ENCODE peak calls at places on chromosome 19, in five cellular contexts. One of them, this sample, is unnamed. For H3K4me1, the result is how much of the 10 kb centered on the place peaks cover.

GRCh38 chr19:4776436-4777205 is 14.9 kb upstream of the FEM1A start:
- DNase-seq in left ventricle myocardium inferior: no peak
- DNase-seq in astrocyte: no peak
- DNase-seq in upper lobe of right lung: no peak
- DNase-seq in transverse colon: no peak
- DNase-seq in this sample: no peak

GRCh38 chr19:32339988-32340874 is 5.2 kb upstream of the ZNF507 start:
- DNase-seq in left ventricle myocardium inferior: peak
- DNase-seq in upper lobe of right lung: peak
- DNase-seq in transverse colon: peak
- DNase-seq in astrocyte: no peak
- DNase-seq in this sample: no peak

GRCh38 chr19:15101479-15102082 is 5.6 kb upstream of the SYDE1 start:
- DNase-seq in left ventricle myocardium inferior: no peak
- DNase-seq in transverse colon: peak
- DNase-seq in astrocyte: no peak
- DNase-seq in upper lobe of right lung: no peak
- DNase-seq in this sample: peak

GRCh38 chr19:41882568-41883462 is at the start of gene ARHGEF1:
- DNase-seq in transverse colon: peak
- DNase-seq in upper lobe of right lung: peak
- DNase-seq in left ventricle myocardium inferior: peak
- DNase-seq in astrocyte: no peak
- DNase-seq in this sample: no peak

GRCh38 chr19:52943134-52943883 is 19.4 kb downstream of the ZNF816 start:
- DNase-seq in astrocyte: no peak
- DNase-seq in transverse colon: no peak
- DNase-seq in upper lobe of right lung: no peak
- DNase-seq in left ventricle myocardium inferior: no peak
- DNase-seq in this sample: no peak

GRCh38 chr19:27966390-27966816 is 1246.5 kb downstream of the UQCRFS1 start:
- DNase-seq in transverse colon: no peak
- DNase-seq in upper lobe of right lung: no peak
- DNase-seq in astrocyte: no peak
- DNase-seq in left ventricle myocardium inferior: no peak
- DNase-seq in this sample: no peak

GRCh38 chr19:18538115-18538514 is 5.3 kb downstream of the FKBP8 start:
- DNase-seq in astrocyte: no peak
- DNase-seq in upper lobe of right lung: no peak
- DNase-seq in left ventricle myocardium inferior: no peak
- DNase-seq in transverse colon: no peak
- DNase-seq in this sample: no peak

GRCh38 chr19:8194528-8195275 is 14.5 kb upstream of the CERS4 start:
- DNase-seq in upper lobe of right lung: no peak
- DNase-seq in left ventricle myocardium inferior: no peak
- DNase-seq in astrocyte: no peak
- DNase-seq in transverse colon: peak
- DNase-seq in this sample: peak

GRCh38 chr19:21699197-21699596 is 68.2 kb downstream of the ZNF100 start:
- DNase-seq in left ventricle myocardium inferior: no peak
- DNase-seq in transverse colon: no peak
- DNase-seq in upper lobe of right lung: no peak
- DNase-seq in astrocyte: no peak
- DNase-seq in this sample: no peak

GRCh38 chr19:42088471-42089190 is 12.7 kb downstream of the ZNF574 start:
- DNase-seq in transverse colon: no peak
- DNase-seq in left ventricle myocardium inferior: no peak
- DNase-seq in astrocyte: peak
- DNase-seq in upper lobe of right lung: no peak
- DNase-seq in this sample: no peak

DNA sequence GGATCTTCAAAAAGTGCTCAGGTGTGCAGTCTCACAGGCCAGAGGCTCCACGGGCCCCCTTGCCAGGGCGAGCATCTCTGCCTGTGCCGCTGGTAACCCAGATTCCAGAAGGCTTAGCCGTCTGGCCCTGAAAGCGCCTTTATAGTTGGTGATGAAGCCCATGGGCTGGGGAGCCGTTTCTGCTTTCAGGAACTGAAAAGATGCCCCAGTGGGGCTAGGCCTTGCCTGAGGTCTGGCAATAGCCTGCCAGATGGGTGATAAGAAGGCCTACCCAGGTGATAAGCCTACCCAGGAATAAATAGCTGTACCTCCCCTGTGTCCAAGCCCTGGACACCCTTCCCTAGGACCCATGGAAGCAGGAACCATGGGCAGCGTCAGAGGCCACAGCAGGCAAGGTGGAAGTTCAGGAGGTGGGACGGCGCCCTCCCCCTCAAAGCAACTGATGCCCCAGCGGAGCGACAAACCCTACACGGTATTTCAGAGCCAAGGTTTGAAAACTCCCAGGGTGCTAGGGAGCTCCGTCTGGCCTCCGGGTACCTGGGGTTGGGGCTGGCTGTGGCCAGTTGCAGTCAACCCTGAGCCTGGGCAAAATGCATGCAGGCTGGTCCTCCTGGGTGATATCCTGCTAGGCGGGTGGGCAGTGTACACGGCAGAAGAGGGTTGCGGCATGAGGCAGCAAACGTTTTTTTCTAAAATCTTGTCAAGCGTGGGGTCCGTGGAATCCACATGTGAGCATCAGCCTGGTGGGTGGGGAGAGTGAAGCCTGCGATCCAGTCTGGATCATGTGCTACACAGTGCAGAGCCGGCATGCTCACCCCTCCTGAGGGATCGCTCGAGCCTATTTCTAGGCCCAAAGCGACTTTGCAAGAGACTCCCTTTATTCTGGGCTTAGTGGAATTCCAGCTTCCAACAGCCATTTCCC is 45.3 kb downstream of the ACTN4 start:
- DNase-seq in upper lobe of right lung: no peak
- DNase-seq in transverse colon: no peak
- DNase-seq in left ventricle myocardium inferior: no peak
- DNase-seq in astrocyte: no peak
- DNase-seq in this sample: no peak
- H3K4me1 ChIP-seq in upper lobe of right lung: half or more
- H3K4me1 ChIP-seq in transverse colon: half or more
- H3K4me1 ChIP-seq in left ventricle myocardium inferior: half or more
- H3K4me1 ChIP-seq in astrocyte: under half
- H3K4me1 ChIP-seq in this sample: half or more

DNA sequence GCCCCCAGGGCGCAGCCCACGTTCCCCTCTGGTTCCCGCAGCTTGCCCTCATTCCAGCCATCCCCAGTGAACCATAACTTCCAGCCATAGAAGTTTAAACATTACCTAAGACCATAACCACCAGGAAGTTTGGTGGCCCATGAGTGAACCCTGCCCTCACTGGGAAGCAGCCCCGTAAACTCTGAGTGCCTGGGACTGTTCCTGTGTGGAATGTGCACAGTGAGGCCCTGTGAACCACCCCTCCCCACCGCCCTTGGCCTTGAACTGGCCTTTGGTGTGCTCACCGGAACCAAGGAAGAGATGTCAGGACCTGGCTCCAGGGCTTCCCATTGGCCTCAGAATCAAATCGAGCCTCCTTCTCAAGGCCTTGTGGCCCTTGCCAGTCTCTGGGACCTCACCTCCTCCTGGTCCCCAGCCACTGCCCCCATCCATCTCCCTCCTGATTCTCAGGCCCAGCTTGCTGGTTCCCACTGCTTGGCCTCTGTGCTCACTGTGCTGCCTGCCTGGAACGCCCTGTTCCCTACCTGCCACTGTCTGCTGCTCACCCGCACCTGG is 46.5 kb downstream of the DNM2 start:
- DNase-seq in transverse colon: peak
- DNase-seq in astrocyte: no peak
- DNase-seq in upper lobe of right lung: no peak
- DNase-seq in left ventricle myocardium inferior: no peak
- DNase-seq in this sample: no peak
- H3K27ac ChIP-seq in transverse colon: peak
- H3K27ac ChIP-seq in astrocyte: no peak
- H3K27ac ChIP-seq in upper lobe of right lung: peak
- H3K27ac ChIP-seq in left ventricle myocardium inferior: peak
- H3K27ac ChIP-seq in this sample: no peak

DNA sequence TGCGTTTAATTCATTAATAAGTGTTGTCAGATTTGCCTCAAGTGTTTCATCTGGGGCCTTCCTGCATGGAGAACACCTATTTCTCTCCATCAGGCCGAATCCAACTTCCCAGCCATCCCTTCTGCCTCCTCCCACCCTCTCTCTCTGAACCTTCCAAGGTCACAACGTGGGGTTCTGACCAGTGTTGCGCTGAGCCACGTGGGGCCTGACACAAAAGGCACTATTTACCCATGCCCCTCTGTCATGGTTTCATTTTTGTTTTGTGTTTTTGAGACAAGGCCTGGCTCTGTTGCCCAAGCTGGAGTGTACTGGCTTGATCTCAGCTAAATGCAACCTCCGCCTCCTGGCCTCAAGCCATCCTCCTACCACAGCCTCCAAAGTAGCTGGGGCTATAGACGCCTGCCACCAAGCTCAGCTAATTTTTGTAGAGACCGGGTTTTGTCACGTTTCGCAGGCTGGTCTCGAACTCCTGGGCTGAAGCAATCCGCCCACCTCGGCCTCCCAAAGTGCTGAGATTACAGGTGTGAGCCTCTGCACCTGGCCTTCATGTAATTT is 8.6 kb upstream of the IRGC start:
- DNase-seq in transverse colon: no peak
- DNase-seq in upper lobe of right lung: no peak
- DNase-seq in astrocyte: no peak
- DNase-seq in left ventricle myocardium inferior: no peak
- DNase-seq in this sample: no peak
- H3K4me1 ChIP-seq in transverse colon: under half
- H3K4me1 ChIP-seq in upper lobe of right lung: under half
- H3K4me1 ChIP-seq in astrocyte: under half
- H3K4me1 ChIP-seq in left ventricle myocardium inferior: under half
- H3K4me1 ChIP-seq in this sample: under half

GRCh38 chr19:10107254-10107653 is 1.1 kb downstream of the PPAN start:
- DNase-seq in upper lobe of right lung: no peak
- DNase-seq in astrocyte: no peak
- DNase-seq in left ventricle myocardium inferior: no peak
- DNase-seq in transverse colon: no peak
- DNase-seq in this sample: no peak
- H3K27ac ChIP-seq in upper lobe of right lung: no peak
- H3K27ac ChIP-seq in astrocyte: peak
- H3K27ac ChIP-seq in left ventricle myocardium inferior: no peak
- H3K27ac ChIP-seq in transverse colon: peak
- H3K27ac ChIP-seq in this sample: peak

DNA sequence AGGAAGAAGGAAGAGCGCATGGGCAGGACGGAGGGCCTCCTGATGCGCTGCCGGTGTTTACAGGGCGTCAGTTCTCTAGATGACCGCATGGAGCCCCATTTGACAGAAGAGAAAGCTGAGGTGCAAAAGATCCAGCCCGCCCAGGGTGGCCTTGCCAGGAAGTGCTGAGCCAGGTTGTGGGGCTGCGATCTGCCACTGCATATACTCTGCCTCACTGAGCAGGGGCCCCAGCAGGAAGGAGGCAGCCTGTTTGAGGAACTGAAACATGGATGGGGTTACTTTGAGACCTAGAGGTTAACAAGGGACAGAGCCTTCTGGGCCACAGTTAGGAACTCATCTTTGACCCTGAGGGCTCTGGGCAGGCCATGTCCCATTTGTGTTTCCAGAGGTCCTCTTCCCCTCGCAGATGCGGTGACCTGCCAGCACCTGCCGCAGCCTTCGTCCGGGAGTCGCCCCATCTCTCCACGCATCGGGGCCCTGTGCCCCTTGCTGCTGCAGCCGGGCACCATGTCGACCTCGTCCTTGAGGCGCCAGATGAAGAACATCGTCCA is 3.2 kb downstream of the EPN1 start:
- DNase-seq in upper lobe of right lung: no peak
- DNase-seq in astrocyte: no peak
- DNase-seq in transverse colon: peak
- DNase-seq in left ventricle myocardium inferior: peak
- DNase-seq in this sample: no peak
- H3K4me1 ChIP-seq in upper lobe of right lung: under half
- H3K4me1 ChIP-seq in astrocyte: under half
- H3K4me1 ChIP-seq in transverse colon: under half
- H3K4me1 ChIP-seq in left ventricle myocardium inferior: half or more
- H3K4me1 ChIP-seq in this sample: under half

GRCh38 chr19:43468354-43469159 is 3.1 kb upstream of the LYPD3 start:
- DNase-seq in astrocyte: no peak
- DNase-seq in transverse colon: no peak
- DNase-seq in left ventricle myocardium inferior: no peak
- DNase-seq in upper lobe of right lung: no peak
- DNase-seq in this sample: no peak

GRCh38 chr19:43467730-43468129 is 2.3 kb upstream of the LYPD3 start:
- DNase-seq in astrocyte: peak
- DNase-seq in transverse colon: no peak
- DNase-seq in left ventricle myocardium inferior: no peak
- DNase-seq in upper lobe of right lung: no peak
- DNase-seq in this sample: no peak

GRCh38 chr19:43470288-43470687 is 4.9 kb upstream of the LYPD3 start:
- DNase-seq in astrocyte: peak
- DNase-seq in upper lobe of right lung: no peak
- DNase-seq in left ventricle myocardium inferior: no peak
- DNase-seq in transverse colon: no peak
- DNase-seq in this sample: peak

GRCh38 chr19:43467276-43467675 is 1.9 kb upstream of the LYPD3 start:
- DNase-seq in transverse colon: no peak
- DNase-seq in upper lobe of right lung: no peak
- DNase-seq in astrocyte: no peak
- DNase-seq in left ventricle myocardium inferior: no peak
- DNase-seq in this sample: no peak

DNA sequence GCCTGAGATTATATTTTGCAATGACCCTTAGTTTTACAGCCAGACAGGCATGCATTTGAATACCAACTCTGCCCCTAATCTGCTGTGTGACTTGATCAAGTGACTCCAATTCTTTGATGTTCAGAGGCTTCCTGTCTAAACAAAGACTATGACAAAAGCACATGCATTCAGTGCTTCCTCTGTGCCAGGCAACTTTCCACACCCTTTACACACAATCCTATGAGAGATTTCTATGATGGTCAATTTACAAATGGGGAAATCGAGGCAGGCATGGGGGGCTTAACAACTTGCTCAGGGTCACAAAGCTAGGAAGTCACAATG is 3.7 kb upstream of the LYPD3 start:
- DNase-seq in upper lobe of right lung: no peak
- DNase-seq in left ventricle myocardium inferior: no peak
- DNase-seq in transverse colon: no peak
- DNase-seq in astrocyte: no peak
- DNase-seq in this sample: no peak
- H3K27ac ChIP-seq in upper lobe of right lung: no peak
- H3K27ac ChIP-seq in left ventricle myocardium inferior: no peak
- H3K27ac ChIP-seq in transverse colon: no peak
- H3K27ac ChIP-seq in astrocyte: no peak
- H3K27ac ChIP-seq in this sample: no peak

This sample was measured in foreskin keratinocyte.